ENCODE peak calls at places on chromosomes 5 and 9, in four cellular contexts. I is iris pigment epithelial cell, X is Ammon's horn, B is HCEC 1CT. Y is an unnamed sample.

GRCh38 chr9:121601234-121601633 is 50.2 kb upstream of the DAB2IP start:
- DNase-seq in B (peak), X (peak), I (peak), Y (peak)

GRCh38 chr9:137031904-137032639 is at the start of gene FUT7:
- DNase-seq in B (no peak), I (no peak), X (no peak), Y (no peak)

GRCh38 chr9:128863647-128864046 is 18.1 kb downstream of the KYAT1 start:
- DNase-seq in I (peak), X (peak), B (peak), Y (peak)

GRCh38 chr5:139711067-139711851 is 63.1 kb downstream of the CXXC5 start:
- DNase-seq in X (peak), B (no peak), I (peak), Y (peak)

GRCh38 chr5:94517490-94518108 is 100.8 kb downstream of the KIAA0825 start:
- DNase-seq in X (no peak), B (no peak), I (peak), Y (peak)

GRCh38 chr9:70484232-70485130 is 70.0 kb upstream of the KLF9 start:
- DNase-seq in X (peak), B (peak), I (peak), Y (peak)

GRCh38 chr9:131394464-131395026 is 659 bp downstream of the PRRC2B start:
- DNase-seq in I (no peak), X (no peak), B (peak), Y (no peak)

GRCh38 chr5:54944364-54944763 is 41.0 kb downstream of the ESM1 start:
- DNase-seq in X (peak), B (peak), I (peak), Y (peak)

GRCh38 chr5:78837836-78838235 is 147.3 kb downstream of the ARSB start:
- DNase-seq in I (no peak), X (no peak), B (no peak), Y (no peak)

GRCh38 chr9:97388721-97389238 is 23.1 kb upstream of the TDRD7 start:
- DNase-seq in B (peak), I (no peak), X (no peak), Y (no peak)

GRCh38 chr9:33818167-33818831 is 1.3 kb downstream of the UBE2R2 start:
- DNase-seq in X (peak), I (no peak), B (no peak), Y (no peak)

GRCh38 chr9:113566712-113567071 is 103.2 kb downstream of the RGS3 start:
- DNase-seq in X (no peak), I (no peak), B (no peak), Y (peak)

GRCh38 chr5:137216976-137217598 is 282.0 kb downstream of the SPOCK1 start:
- DNase-seq in B (no peak), X (no peak), I (no peak), Y (no peak)

GRCh38 chr9:73132034-73132776 is 19.5 kb upstream of the ANXA1 start:
- DNase-seq in I (peak), B (peak), X (peak), Y (peak)

GRCh38 chr9:8745347-8745746 is 945.8 kb upstream of the DMAC1 start:
- DNase-seq in X (no peak), I (no peak), B (no peak), Y (no peak)

GRCh38 chr9:110894731-110895130 is 143.5 kb downstream of the LPAR1 start:
- DNase-seq in I (no peak), B (no peak), X (no peak), Y (no peak)

GRCh38 chr5:165920655-165921054 is 2370.8 kb upstream of the WWC1 start:
- DNase-seq in B (no peak), I (no peak), X (no peak), Y (no peak)

GRCh38 chr9:130782883-130783537 is 52.0 kb upstream of the ABL1 start:
- DNase-seq in B (no peak), X (no peak), I (peak), Y (no peak)

GRCh38 chr5:124634820-124635323 is 111.6 kb downstream of the ZNF608 start:
- DNase-seq in I (peak), X (no peak), B (peak), Y (peak)

GRCh38 chr5:97266576-97266975 is 83.5 kb upstream of the RIOK2 start:
- DNase-seq in I (no peak), X (peak), B (no peak), Y (no peak)

GRCh38 chr9:77726289-77726688 is 78.2 kb upstream of the GNA14 start:
- DNase-seq in X (no peak), B (no peak), I (no peak), Y (no peak)

GRCh38 chr5:133991171-133991910 is 13.4 kb downstream of the VDAC1 start:
- DNase-seq in B (no peak), X (no peak), I (no peak), Y (no peak)

GRCh38 chr9:93771276-93771675 is 183.9 kb downstream of the BARX1 start:
- DNase-seq in I (no peak), X (no peak), B (no peak), Y (no peak)

GRCh38 chr9:133351908-133352634 is 4.1 kb downstream of the RPL7A start:
- DNase-seq in I (peak), B (peak), X (no peak), Y (peak)

GRCh38 chr5:172088801-172089200 is 82.4 kb upstream of the FBXW11 start:
- DNase-seq in X (no peak), B (no peak), I (no peak), Y (no peak)

GRCh38 chr5:159695741-159696294 is 220.5 kb upstream of the ADRA1B start:
- DNase-seq in B (no peak), X (no peak), I (no peak), Y (no peak)

GRCh38 chr5:8700222-8700621 is 831.3 kb downstream of the MTRR start:
- DNase-seq in X (no peak), I (no peak), B (peak), Y (no peak)

GRCh38 chr9:99259231-99259918 is 37.3 kb downstream of the SEC61B start:
- DNase-seq in I (peak), X (peak), B (peak), Y (peak)